ENCODE peak calls at places on chromosomes 16 and 17, in seven cellular contexts. One of them, this sample, is unnamed.

GRCh38 chr17:4548721-4549531 is 6.3 kb downstream of the MYBBP1A start:
- DNase-seq in mesendoderm: peak; percentile 70
- DNase-seq in IMR-90: peak; percentile 18
- DNase-seq in neuronal stem cell: no peak
- DNase-seq in H1: no peak
- DNase-seq in mesenchymal stem cell: no peak
- DNase-seq in trophoblast cell: no peak
- DNase-seq in this sample: no peak

GRCh38 chr17:34207572-34207971 is 47.5 kb upstream of the CCL2 start:
- DNase-seq in mesenchymal stem cell: no peak
- DNase-seq in trophoblast cell: no peak
- DNase-seq in mesendoderm: no peak
- DNase-seq in neuronal stem cell: no peak
- DNase-seq in IMR-90: no peak
- DNase-seq in H1: no peak
- DNase-seq in this sample: no peak

GRCh38 chr16:85613609-85614337 is 651 bp downstream of the GSE1 start:
- DNase-seq in IMR-90: no peak
- DNase-seq in mesendoderm: peak; percentile 93
- DNase-seq in neuronal stem cell: no peak
- DNase-seq in mesenchymal stem cell: peak; percentile 61
- DNase-seq in H1: no peak
- DNase-seq in trophoblast cell: peak; percentile 67
- DNase-seq in this sample: peak; percentile 75

GRCh38 chr16:71263581-71263980 is 25.6 kb downstream of the CMTR2 start:
- DNase-seq in H1: no peak
- DNase-seq in IMR-90: no peak
- DNase-seq in neuronal stem cell: no peak
- DNase-seq in trophoblast cell: no peak
- DNase-seq in mesendoderm: no peak
- DNase-seq in mesenchymal stem cell: no peak
- DNase-seq in this sample: no peak

GRCh38 chr16:4392382-4393242 is 21.0 kb downstream of the VASN start:
- DNase-seq in trophoblast cell: peak; percentile 67
- DNase-seq in H1: peak; percentile 59
- DNase-seq in neuronal stem cell: no peak
- DNase-seq in mesendoderm: peak; percentile 92
- DNase-seq in mesenchymal stem cell: no peak
- DNase-seq in IMR-90: peak; percentile 86
- DNase-seq in this sample: peak; percentile 94

GRCh38 chr17:77602062-77602746 is 356.3 kb upstream of the TNRC6C start:
- DNase-seq in mesendoderm: no peak
- DNase-seq in trophoblast cell: no peak
- DNase-seq in H1: no peak
- DNase-seq in neuronal stem cell: no peak
- DNase-seq in mesenchymal stem cell: peak; percentile 27
- DNase-seq in IMR-90: peak; percentile 29
- DNase-seq in this sample: peak; percentile 25

GRCh38 chr17:6800422-6801027 is 24.5 kb downstream of the FBXO39 start:
- DNase-seq in mesenchymal stem cell: no peak
- DNase-seq in neuronal stem cell: no peak
- DNase-seq in H1: no peak
- DNase-seq in IMR-90: peak; percentile 4
- DNase-seq in mesendoderm: peak; percentile 73
- DNase-seq in trophoblast cell: no peak
- DNase-seq in this sample: peak; percentile 64

GRCh38 chr17:39834017-39834416 is 30.1 kb downstream of the IKZF3 start:
- DNase-seq in mesendoderm: no peak
- DNase-seq in IMR-90: no peak
- DNase-seq in neuronal stem cell: no peak
- DNase-seq in mesenchymal stem cell: no peak
- DNase-seq in H1: no peak
- DNase-seq in trophoblast cell: no peak
- DNase-seq in this sample: no peak

GRCh38 chr16:11356573-11357331 is 11.5 kb downstream of the RMI2 start:
- DNase-seq in mesenchymal stem cell: peak; percentile 74
- DNase-seq in trophoblast cell: peak; percentile 79
- DNase-seq in IMR-90: peak; percentile 61
- DNase-seq in H1: peak; percentile 36
- DNase-seq in mesendoderm: peak; percentile 84
- DNase-seq in neuronal stem cell: peak; percentile 51
- DNase-seq in this sample: peak; percentile 76

GRCh38 chr17:34756670-34757021 is 177.3 kb downstream of the TMEM132E start:
- DNase-seq in H1: no peak
- DNase-seq in IMR-90: no peak
- DNase-seq in mesenchymal stem cell: no peak
- DNase-seq in mesendoderm: peak; percentile 19
- DNase-seq in neuronal stem cell: no peak
- DNase-seq in trophoblast cell: no peak
- DNase-seq in this sample: peak; percentile 36

GRCh38 chr16:28898942-28899341 is 20.7 kb downstream of the ATP2A1 start:
- DNase-seq in H1: no peak
- DNase-seq in trophoblast cell: no peak
- DNase-seq in mesenchymal stem cell: no peak
- DNase-seq in IMR-90: no peak
- DNase-seq in neuronal stem cell: no peak
- DNase-seq in mesendoderm: no peak
- DNase-seq in this sample: no peak

GRCh38 chr17:45436625-45437460 is 4.2 kb upstream of the ARHGAP27 start:
- DNase-seq in mesendoderm: no peak
- DNase-seq in IMR-90: peak; percentile 13
- DNase-seq in mesenchymal stem cell: peak; percentile 25
- DNase-seq in H1: no peak
- DNase-seq in neuronal stem cell: no peak
- DNase-seq in trophoblast cell: no peak
- DNase-seq in this sample: peak; percentile 27

GRCh38 chr16:22681881-22682291 is 132.1 kb upstream of the HS3ST2 start:
- DNase-seq in H1: no peak
- DNase-seq in trophoblast cell: no peak
- DNase-seq in IMR-90: no peak
- DNase-seq in mesendoderm: no peak
- DNase-seq in mesenchymal stem cell: no peak
- DNase-seq in neuronal stem cell: no peak
- DNase-seq in this sample: no peak

GRCh38 chr16:56477096-56477878 is 25.9 kb downstream of the OGFOD1 start:
- DNase-seq in mesendoderm: peak; percentile 50
- DNase-seq in neuronal stem cell: no peak
- DNase-seq in mesenchymal stem cell: peak; percentile 81
- DNase-seq in H1: no peak
- DNase-seq in IMR-90: peak; percentile 93
- DNase-seq in trophoblast cell: peak; percentile 57
- DNase-seq in this sample: no peak

GRCh38 chr17:28725166-28725659 is 820 bp downstream of the TLCD1 start:
- DNase-seq in H1: no peak
- DNase-seq in mesendoderm: peak; percentile 79
- DNase-seq in mesenchymal stem cell: peak; percentile 86
- DNase-seq in IMR-90: peak; percentile 65
- DNase-seq in neuronal stem cell: no peak
- DNase-seq in trophoblast cell: peak; percentile 81
- DNase-seq in this sample: peak; percentile 68

GRCh38 chr17:5181509-5182305 is 10.0 kb downstream of the ZNF594 start:
- DNase-seq in mesenchymal stem cell: no peak
- DNase-seq in H1: no peak
- DNase-seq in mesendoderm: no peak
- DNase-seq in neuronal stem cell: no peak
- DNase-seq in IMR-90: no peak
- DNase-seq in trophoblast cell: no peak
- DNase-seq in this sample: no peak

GRCh38 chr17:55448681-55449080 is 27.0 kb upstream of the MMD start:
- DNase-seq in H1: no peak
- DNase-seq in trophoblast cell: peak; percentile 84
- DNase-seq in neuronal stem cell: no peak
- DNase-seq in IMR-90: peak; percentile 75
- DNase-seq in mesendoderm: no peak
- DNase-seq in mesenchymal stem cell: peak; percentile 92
- DNase-seq in this sample: no peak

GRCh38 chr16:57620316-57621231 is 7.9 kb upstream of the ADGRG1 start:
- DNase-seq in IMR-90: no peak
- DNase-seq in mesendoderm: peak; percentile 50
- DNase-seq in trophoblast cell: peak; percentile 94
- DNase-seq in H1: no peak
- DNase-seq in neuronal stem cell: no peak
- DNase-seq in mesenchymal stem cell: no peak
- DNase-seq in this sample: no peak

GRCh38 chr17:9971991-9972390 is 66.9 kb upstream of the RCVRN start:
- DNase-seq in H1: no peak
- DNase-seq in trophoblast cell: peak; percentile 72
- DNase-seq in mesenchymal stem cell: peak; percentile 58
- DNase-seq in mesendoderm: peak; percentile 43
- DNase-seq in IMR-90: peak; percentile 44
- DNase-seq in neuronal stem cell: no peak
- DNase-seq in this sample: no peak

DNA sequence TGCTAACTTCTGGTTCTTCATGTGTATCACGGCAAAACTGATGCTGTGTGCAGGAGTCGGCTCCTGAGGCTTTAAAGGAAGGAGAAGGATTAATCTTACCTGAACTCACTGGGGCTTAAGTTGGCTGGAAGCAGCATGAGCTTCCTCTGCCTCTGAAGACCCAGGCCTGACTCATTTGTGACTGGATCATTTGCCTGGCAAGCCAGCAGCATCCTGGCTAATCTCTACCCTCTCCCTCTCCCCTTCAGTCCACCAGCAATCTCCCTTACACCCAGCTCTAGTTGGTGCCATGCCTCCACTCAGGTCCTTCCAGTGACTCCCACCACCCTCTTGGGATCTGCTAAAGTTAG is 150.3 kb downstream of the IRX3 start:
- DNase-seq in IMR-90: peak; percentile 59
- DNase-seq in neuronal stem cell: no peak
- DNase-seq in trophoblast cell: no peak
- DNase-seq in mesenchymal stem cell: no peak
- DNase-seq in H1: no peak
- DNase-seq in mesendoderm: no peak
- DNase-seq in this sample: no peak
- H3K23ac ChIP-seq in IMR-90: no peak overlapping the region
- H3K23ac ChIP-seq in neuronal stem cell: no peak overlapping the region
- H3K23ac ChIP-seq in trophoblast cell: no peak overlapping the region
- H3K23ac ChIP-seq in mesenchymal stem cell: no peak overlapping the region
- H3K23ac ChIP-seq in H1: no peak overlapping the region
- H3K23ac ChIP-seq in mesendoderm: no peak overlapping the region
- H3K23ac ChIP-seq in this sample: no peak overlapping the region

GRCh38 chr16:31094088-31094423 is 541 bp downstream of the VKORC1 start:
- DNase-seq in H1: no peak
- DNase-seq in mesenchymal stem cell: no peak
- DNase-seq in trophoblast cell: no peak
- DNase-seq in neuronal stem cell: peak; percentile 20
- DNase-seq in mesendoderm: peak; percentile 50
- DNase-seq in IMR-90: no peak
- DNase-seq in this sample: peak; percentile 38
- H3K4ac ChIP-seq in H1: peak overlapping the region; percentile 3
- H3K4ac ChIP-seq in mesenchymal stem cell: peak overlapping the region; percentile 29
- H3K4ac ChIP-seq in trophoblast cell: peak overlapping the region; percentile 53
- H3K4ac ChIP-seq in neuronal stem cell: no peak overlapping the region
- H3K4ac ChIP-seq in mesendoderm: peak overlapping the region; percentile 87
- H3K4ac ChIP-seq in IMR-90: peak overlapping the region; percentile 79
- H3K4ac ChIP-seq in this sample: no peak overlapping the region

GRCh38 chr16:89256651-89257254 is 39.2 kb downstream of the ZNF778 start:
- DNase-seq in mesenchymal stem cell: peak; percentile 72
- DNase-seq in trophoblast cell: peak; percentile 44
- DNase-seq in H1: no peak
- DNase-seq in neuronal stem cell: no peak
- DNase-seq in IMR-90: peak; percentile 63
- DNase-seq in mesendoderm: peak; percentile 63
- DNase-seq in this sample: peak; percentile 76

GRCh38 chr16:89253548-89254287 is 36.2 kb downstream of the ZNF778 start:
- DNase-seq in trophoblast cell: no peak
- DNase-seq in IMR-90: no peak
- DNase-seq in mesendoderm: no peak
- DNase-seq in neuronal stem cell: no peak
- DNase-seq in H1: no peak
- DNase-seq in mesenchymal stem cell: no peak
- DNase-seq in this sample: no peak

GRCh38 chr16:89257757-89258465 is 40.4 kb downstream of the ZNF778 start:
- DNase-seq in IMR-90: no peak
- DNase-seq in mesendoderm: peak; percentile 34
- DNase-seq in mesenchymal stem cell: no peak
- DNase-seq in H1: no peak
- DNase-seq in neuronal stem cell: no peak
- DNase-seq in trophoblast cell: no peak
- DNase-seq in this sample: no peak

GRCh38 chr16:89261691-89262563 is 44.4 kb downstream of the ZNF778 start:
- DNase-seq in H1: no peak
- DNase-seq in mesendoderm: no peak
- DNase-seq in IMR-90: peak; percentile 13
- DNase-seq in neuronal stem cell: no peak
- DNase-seq in trophoblast cell: no peak
- DNase-seq in mesenchymal stem cell: peak; percentile 50
- DNase-seq in this sample: no peak

DNA sequence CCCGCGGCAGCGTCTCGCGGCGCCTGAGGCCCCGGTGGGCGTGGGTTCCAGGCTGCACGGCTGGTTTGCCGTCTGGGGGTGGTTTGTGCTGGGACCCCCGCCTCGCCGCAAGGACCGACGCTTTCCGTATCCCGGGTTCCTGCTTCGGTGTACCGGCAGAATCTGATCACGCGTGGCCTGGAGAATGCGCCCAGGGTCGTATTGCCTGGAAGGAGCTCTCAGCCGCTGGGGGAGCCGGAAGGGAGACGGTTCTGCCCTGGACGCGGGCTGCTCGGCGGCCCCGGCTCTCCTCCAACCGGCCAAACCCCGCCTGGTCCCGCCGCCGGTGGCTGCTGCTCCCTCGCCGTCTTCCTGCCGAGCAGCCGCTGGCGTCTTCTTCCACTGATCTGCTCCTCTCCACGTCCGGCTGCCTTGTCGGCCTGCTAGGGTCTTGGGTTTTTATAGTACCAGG is 39.8 kb downstream of the ZNF778 start:
- DNase-seq in mesendoderm: no peak
- DNase-seq in mesenchymal stem cell: no peak
- DNase-seq in trophoblast cell: no peak
- DNase-seq in H1: no peak
- DNase-seq in neuronal stem cell: no peak
- DNase-seq in IMR-90: no peak
- DNase-seq in this sample: peak; percentile 37
- H3K23ac ChIP-seq in mesendoderm: no peak overlapping the region
- H3K23ac ChIP-seq in mesenchymal stem cell: no peak overlapping the region
- H3K23ac ChIP-seq in trophoblast cell: no peak overlapping the region
- H3K23ac ChIP-seq in H1: no peak overlapping the region
- H3K23ac ChIP-seq in neuronal stem cell: peak overlapping the region; percentile 38
- H3K23ac ChIP-seq in IMR-90: peak overlapping the region; percentile 33
- H3K23ac ChIP-seq in this sample: no peak overlapping the region

GRCh38 chr16:87390641-87391323 is 1.4 kb upstream of the MAP1LC3B start:
- DNase-seq in IMR-90: no peak
- DNase-seq in mesenchymal stem cell: no peak
- DNase-seq in H1: no peak
- DNase-seq in trophoblast cell: no peak
- DNase-seq in mesendoderm: no peak
- DNase-seq in neuronal stem cell: no peak
- DNase-seq in this sample: no peak

GRCh38 chr16:87392823-87393679 is 915 bp downstream of the MAP1LC3B start:
- DNase-seq in trophoblast cell: peak; percentile 73
- DNase-seq in neuronal stem cell: peak; percentile 21
- DNase-seq in mesendoderm: peak; percentile 69
- DNase-seq in H1: no peak
- DNase-seq in mesenchymal stem cell: peak; percentile 57
- DNase-seq in IMR-90: peak; percentile 47
- DNase-seq in this sample: peak; percentile 50

GRCh38 chr16:87391324-87391949 is 699 bp upstream of the MAP1LC3B start:
- DNase-seq in mesenchymal stem cell: peak; percentile 62
- DNase-seq in IMR-90: no peak
- DNase-seq in mesendoderm: peak; percentile 75
- DNase-seq in neuronal stem cell: peak; percentile 43
- DNase-seq in trophoblast cell: peak; percentile 68
- DNase-seq in H1: no peak
- DNase-seq in this sample: peak; percentile 67

GRCh38 chr16:87393680-87394055 is 1.5 kb downstream of the MAP1LC3B start:
- DNase-seq in neuronal stem cell: no peak
- DNase-seq in H1: no peak
- DNase-seq in IMR-90: no peak
- DNase-seq in trophoblast cell: no peak
- DNase-seq in mesendoderm: no peak
- DNase-seq in mesenchymal stem cell: no peak
- DNase-seq in this sample: no peak

GRCh38 chr16:87391950-87392822 is at the start of gene MAP1LC3B:
- DNase-seq in trophoblast cell: peak; percentile 98
- DNase-seq in neuronal stem cell: peak; percentile 98
- DNase-seq in mesendoderm: peak; percentile 97
- DNase-seq in mesenchymal stem cell: peak; percentile 94
- DNase-seq in H1: peak; percentile 87
- DNase-seq in IMR-90: peak; percentile 94
- DNase-seq in this sample: peak; percentile 96
- H3K4ac ChIP-seq in trophoblast cell: peak within 1 kb of the TSS; percentile 87
- H3K4ac ChIP-seq in neuronal stem cell: peak within 1 kb of the TSS; percentile 61
- H3K4ac ChIP-seq in mesendoderm: peak within 1 kb of the TSS; percentile 92
- H3K4ac ChIP-seq in mesenchymal stem cell: peak within 1 kb of the TSS; percentile 99
- H3K4ac ChIP-seq in H1: no peak within 1 kb of the TSS
- H3K4ac ChIP-seq in IMR-90: peak within 1 kb of the TSS; percentile 97
- H3K4ac ChIP-seq in this sample: no peak within 1 kb of the TSS